ENCODE peak calls at places on chromosomes 7 and 10, in ten cellular contexts. H, P, C, J, L, F, W, X, Y and O are unnamed samples.

GRCh38 chr7:116340201-116340847 is 130.0 kb downstream of the TES start:
- DNase-seq in H (no peak), P (no peak), J (no peak), W (no peak), L (no peak), F (no peak), C (no peak), Y (no peak), X (no peak), O (no peak)

GRCh38 chr10:78812571-78813318 is 256.0 kb upstream of the ZMIZ1 start:
- DNase-seq in X (no peak), W (no peak), C (no peak), J (no peak), F (no peak), Y (no peak), L (no peak), H (no peak), P (no peak), O (no peak)

GRCh38 chr7:133742709-133743538 is 384.2 kb upstream of the LRGUK start:
- DNase-seq in C (no peak), H (no peak), W (no peak), F (no peak), X (peak; percentile 8), J (peak; percentile 18), P (no peak), L (no peak), Y (no peak), O (no peak)

GRCh38 chr7:105581066-105581811 is at the start of gene EFCAB10:
- DNase-seq in Y (no peak), F (peak; percentile 35), P (no peak), J (peak; percentile 59), C (peak; percentile 33), H (peak; percentile 72), L (no peak), W (peak; percentile 76), X (no peak), O (no peak)

GRCh38 chr10:8379906-8380832 is 325.7 kb downstream of the GATA3 start:
- DNase-seq in Y (no peak), J (no peak), P (no peak), H (no peak), C (no peak), W (no peak), L (no peak), F (no peak), X (no peak), O (no peak)

GRCh38 chr7:27182285-27182827 is 2.7 kb downstream of the HOXA11 start:
- DNase-seq in Y (no peak), F (no peak), W (no peak), H (no peak), X (no peak), L (no peak), P (no peak), J (no peak), C (no peak), O (no peak)

GRCh38 chr7:137287651-137288258 is 55.8 kb downstream of the PTN start:
- DNase-seq in L (no peak), W (no peak), Y (no peak), J (no peak), H (no peak), C (no peak), F (no peak), X (no peak), P (no peak), O (no peak)

GRCh38 chr7:27172823-27173411 is 1.2 kb downstream of the HOXA10 start:
- DNase-seq in W (no peak), C (no peak), X (no peak), H (no peak), J (no peak), F (no peak), Y (no peak), L (no peak), P (no peak), O (no peak)

GRCh38 chr7:31991846-31992245 is 78.4 kb downstream of the PDE1C start:
- DNase-seq in W (no peak), Y (no peak), X (no peak), C (no peak), P (no peak), L (no peak), H (no peak), F (no peak), J (no peak), O (no peak)

GRCh38 chr7:76296743-76297740 is 5.4 kb upstream of the HSPB1 start:
- DNase-seq in X (no peak), H (no peak), P (peak; percentile 46), L (no peak), Y (peak; percentile 94), F (peak; percentile 47), C (no peak), W (no peak), J (no peak), O (no peak)

GRCh38 chr7:85471740-85472139 is 284.9 kb upstream of the SEMA3D start:
- DNase-seq in L (no peak), P (no peak), Y (no peak), X (no peak), H (no peak), F (no peak), W (no peak), C (no peak), J (no peak), O (no peak)

GRCh38 chr10:119079572-119080520 is 771 bp downstream of the EIF3A start:
- DNase-seq in C (peak; percentile 54), W (peak; percentile 37), F (peak; percentile 76), P (no peak), Y (peak; percentile 40), L (peak; percentile 50), J (no peak), H (no peak), X (peak; percentile 71), O (no peak)

GRCh38 chr7:32941996-32942782 is 15.1 kb upstream of the FKBP9 start:
- DNase-seq in W (peak; percentile 54), C (peak; percentile 47), Y (peak; percentile 48), F (peak; percentile 77), J (no peak), L (no peak), H (no peak), P (no peak), X (no peak), O (no peak)

GRCh38 chr7:87414400-87415188 is 60.9 kb downstream of the ABCB4 start:
- DNase-seq in J (no peak), H (peak; percentile 69), C (no peak), X (no peak), L (peak; percentile 51), W (no peak), F (no peak), P (no peak), Y (no peak), O (no peak)

GRCh38 chr7:124692420-124692819 is 73.2 kb downstream of the GPR37 start:
- DNase-seq in W (no peak), P (no peak), L (no peak), H (no peak), X (no peak), F (no peak), Y (no peak), C (no peak), J (no peak), O (no peak)

GRCh38 chr10:34955391-34955790 is 134.8 kb downstream of the CUL2 start:
- DNase-seq in Y (peak; percentile 58), P (no peak), L (no peak), C (no peak), H (no peak), X (no peak), W (no peak), F (no peak), J (no peak), O (no peak)
- TF ChIP-seq CTCF in Y (no peak), P (no peak), L (no peak), C (no peak), H (no peak), X (no peak), W (no peak), F (no peak), J (no peak), O (no peak)

DNA sequence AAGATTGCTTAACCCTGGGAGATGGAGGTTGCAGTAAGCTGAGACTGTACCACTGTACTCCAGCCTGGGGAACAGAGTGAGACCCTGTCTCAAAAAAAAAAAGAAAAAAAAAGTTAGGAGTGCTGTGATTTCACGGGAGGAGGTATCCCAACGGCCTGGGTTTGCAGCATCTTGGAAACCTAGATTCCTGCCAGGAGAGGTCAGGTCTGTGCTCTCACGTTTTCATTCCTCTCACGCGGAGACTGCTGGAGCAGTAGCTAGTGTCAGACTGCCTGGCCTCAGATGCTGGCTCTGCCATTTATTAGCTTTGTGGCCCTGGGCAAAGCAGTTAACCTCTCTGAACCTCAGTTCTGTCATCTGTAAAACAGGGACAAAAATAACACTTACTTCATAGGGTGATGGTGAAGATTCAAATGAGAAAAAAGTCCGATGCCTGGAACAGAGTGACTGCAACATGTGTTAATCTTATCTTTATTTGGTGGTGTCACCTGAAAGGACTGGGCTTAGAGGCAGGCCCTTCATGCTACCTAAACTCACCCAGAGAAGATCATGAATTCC is 94.9 kb downstream of the GAD2 start:
- DNase-seq in P (no peak), C (no peak), L (no peak), J (no peak), Y (no peak), H (no peak), W (no peak), F (no peak), X (peak; percentile 53), O (no peak)
- TF ChIP-seq CTCF in P (no peak), C (no peak), L (no peak), J (no peak), Y (no peak), H (peak; percentile 47), W (no peak), F (no peak), X (peak; percentile 32), O (no peak)

GRCh38 chr10:97400665-97401454 is at the start of gene RRP12:
- DNase-seq in F (peak; percentile 72), C (peak; percentile 65), X (peak; percentile 98), W (peak; percentile 89), H (peak; percentile 94), J (peak; percentile 96), L (peak; percentile 91), P (peak; percentile 72), Y (peak; percentile 92), O (peak; percentile 66)
- TF ChIP-seq CTCF in F (no peak), C (peak; percentile 5), X (peak; percentile 60), W (peak; percentile 24), H (peak; percentile 17), J (no peak), L (peak; percentile 7), P (peak; percentile 9), Y (no peak), O (no peak)

GRCh38 chr7:44548893-44549292 is 7.8 kb upstream of the NPC1L1 start:
- DNase-seq in X (no peak), H (no peak), Y (peak; percentile 64), F (no peak), P (no peak), C (no peak), W (no peak), J (no peak), L (no peak), O (no peak)
- TF ChIP-seq CTCF in X (no peak), H (no peak), Y (no peak), F (no peak), P (no peak), C (no peak), W (no peak), J (no peak), L (no peak), O (no peak)

GRCh38 chr7:83077328-83077727 is 85.4 kb downstream of the PCLO start:
- DNase-seq in L (no peak), H (no peak), C (no peak), F (no peak), J (no peak), W (no peak), Y (no peak), X (no peak), P (no peak), O (no peak)

GRCh38 chr7:83072576-83073517 is 89.8 kb downstream of the PCLO start:
- DNase-seq in W (no peak), F (no peak), Y (no peak), X (peak; percentile 8), H (no peak), L (no peak), P (no peak), C (no peak), J (no peak), O (no peak)
- TF ChIP-seq CTCF in W (no peak), F (no peak), Y (peak; percentile 39), X (peak; percentile 59), H (peak; percentile 63), L (no peak), P (no peak), C (no peak), J (peak; percentile 49), O (no peak)